ENCODE peak calls at places on chromosomes 12 and 14, in ten cellular contexts. J is pancreas, F is brain microvascular endothelial cell, R is lung, O is neural progenitor cell, D is HFF-Myc, P is fibroblast of villous mesenchyme, I is spleen, N is lower leg skin, K is uterus. B is an unnamed sample.

GRCh38 chr14:58836303-58836702 is 198.5 kb downstream of the DACT1 start:
- DNase-seq in P (no peak), F (no peak), R (no peak), J (no peak), K (no peak), I (no peak), D (no peak), O (no peak), N (no peak), B (no peak)

GRCh38 chr14:35247777-35248475 is 44.3 kb upstream of the PSMA6 start:
- DNase-seq in P (peak), N (no peak), K (no peak), I (no peak), R (no peak), D (no peak), F (no peak), J (no peak), O (no peak), B (no peak)

GRCh38 chr14:34181308-34181707 is 230.4 kb upstream of the EGLN3 start:
- DNase-seq in F (no peak), N (no peak), P (no peak), K (no peak), J (no peak), D (no peak), O (peak), R (no peak), I (no peak), B (no peak)

GRCh38 chr14:44873536-44873935 is 88.2 kb downstream of the KLHL28 start:
- DNase-seq in N (no peak), D (no peak), K (no peak), P (no peak), J (no peak), I (no peak), O (peak), F (no peak), R (no peak), B (no peak)

GRCh38 chr12:111451649-111452129 is 46.0 kb downstream of the SH2B3 start:
- DNase-seq in J (no peak), N (no peak), F (no peak), R (peak), K (no peak), I (no peak), P (peak), O (peak), D (no peak), B (peak)

GRCh38 chr14:101116065-101116464 is 212.5 kb upstream of the RTL1 start:
- DNase-seq in J (no peak), K (no peak), O (no peak), F (no peak), P (no peak), D (no peak), I (no peak), N (no peak), R (peak), B (no peak)

GRCh38 chr14:75435473-75435872 is 7.7 kb downstream of the JDP2 start:
- DNase-seq in F (no peak), J (no peak), D (no peak), K (no peak), R (no peak), I (no peak), O (no peak), N (no peak), P (no peak), B (no peak)

GRCh38 chr14:74142523-74142922 is 57.8 kb downstream of the LIN52 start:
- DNase-seq in D (peak), P (peak), I (no peak), O (no peak), K (no peak), F (no peak), J (no peak), N (no peak), R (no peak), B (no peak)

GRCh38 chr12:51884676-51885229 is 3.1 kb upstream of the ANKRD33 start:
- DNase-seq in J (no peak), K (no peak), N (no peak), R (no peak), O (no peak), F (no peak), I (no peak), D (no peak), P (peak), B (no peak)

GRCh38 chr14:29339491-29339890 is 572.9 kb downstream of the FOXG1 start:
- DNase-seq in J (no peak), N (no peak), O (no peak), K (no peak), P (no peak), D (no peak), F (no peak), I (no peak), R (no peak), B (no peak)

GRCh38 chr12:32032205-32032810 is 73.1 kb downstream of the RESF1 start:
- DNase-seq in D (peak), I (no peak), F (no peak), O (no peak), J (no peak), R (no peak), P (peak), K (no peak), N (no peak), B (peak)

DNA sequence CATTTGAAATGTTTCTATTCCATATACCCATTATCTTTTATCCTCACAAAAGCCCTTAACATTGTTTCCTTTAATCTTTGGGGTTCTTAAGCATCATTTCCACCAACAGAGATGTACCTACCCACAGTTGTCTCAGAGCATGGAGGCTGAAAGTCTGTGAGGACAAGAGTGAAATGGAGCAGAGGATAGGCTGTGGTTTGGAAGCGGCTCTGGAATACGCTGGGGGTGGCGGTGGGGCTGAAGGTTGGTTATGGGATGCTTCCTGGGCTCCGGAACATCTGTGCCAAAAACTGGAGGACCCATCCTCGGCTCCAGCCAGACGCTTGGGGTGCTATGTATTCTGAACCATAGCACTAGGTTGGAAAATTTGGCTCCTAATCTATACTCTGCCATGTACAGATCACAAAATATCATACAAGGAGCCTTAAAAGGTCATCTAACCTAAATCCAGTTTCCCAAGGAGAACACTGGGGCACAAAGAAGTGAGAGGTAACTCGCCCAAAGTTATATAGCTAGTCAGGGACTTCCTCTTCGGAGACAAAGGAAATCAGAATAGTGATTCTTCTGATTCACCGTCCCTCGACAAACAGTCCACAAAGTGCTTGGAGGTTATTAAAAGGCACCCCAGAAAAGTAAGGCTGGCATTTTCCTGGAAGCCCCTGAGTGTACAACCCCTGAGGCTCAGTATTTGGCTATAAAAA is 2.5 kb downstream of the PPP1R3E start:
- DNase-seq in D (no peak), K (no peak), P (peak), R (no peak), O (no peak), F (no peak), I (no peak), N (no peak), J (no peak), B (no peak)
- TF ChIP-seq CTCF in D (no peak), K (peak), P (no peak), R (no peak), O (no peak), F (no peak), I (no peak), N (no peak), J (no peak), B (no peak)

DNA sequence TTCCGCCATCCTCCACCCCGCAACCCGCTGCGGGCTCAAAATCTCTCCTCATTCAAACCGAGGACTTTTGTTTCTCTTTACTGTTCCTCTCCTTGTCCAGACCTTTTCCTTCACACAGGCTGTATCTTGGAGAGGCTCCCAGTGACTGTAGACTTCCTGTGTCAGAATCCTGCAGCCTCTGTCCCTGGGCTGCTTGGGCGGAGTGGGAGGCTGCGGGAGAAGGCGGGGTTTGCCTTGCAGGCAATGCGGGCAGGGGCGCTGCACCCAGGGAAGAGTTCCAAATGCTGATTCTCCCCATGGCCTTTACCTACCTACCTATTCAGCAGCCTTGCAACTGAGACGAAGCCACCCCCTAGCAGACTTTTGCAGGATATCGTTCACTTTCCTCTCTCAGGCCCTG is 79.1 kb upstream of the KCNA1 start:
- DNase-seq in F (no peak), J (no peak), P (no peak), D (no peak), O (no peak), R (no peak), K (no peak), I (no peak), N (no peak), B (no peak)
- H3K4me3 ChIP-seq in F (no peak), J (no peak), P (no peak), D (no peak), O (no peak), R (no peak), K (no peak), I (no peak), N (no peak), B (no peak)

GRCh38 chr12:23356927-23357708 is 592.4 kb downstream of the SOX5 start:
- DNase-seq in K (no peak), I (no peak), D (no peak), F (no peak), R (no peak), J (no peak), P (no peak), O (no peak), N (no peak), B (no peak)

GRCh38 chr12:23356440-23356839 is 593.0 kb downstream of the SOX5 start:
- DNase-seq in P (no peak), K (no peak), I (no peak), F (no peak), N (no peak), D (no peak), R (no peak), O (no peak), J (no peak), B (no peak)

GRCh38 chr12:23359975-23360638 is 589.4 kb downstream of the SOX5 start:
- DNase-seq in J (no peak), K (no peak), N (no peak), D (no peak), I (no peak), O (no peak), P (no peak), R (no peak), F (no peak), B (no peak)

DNA sequence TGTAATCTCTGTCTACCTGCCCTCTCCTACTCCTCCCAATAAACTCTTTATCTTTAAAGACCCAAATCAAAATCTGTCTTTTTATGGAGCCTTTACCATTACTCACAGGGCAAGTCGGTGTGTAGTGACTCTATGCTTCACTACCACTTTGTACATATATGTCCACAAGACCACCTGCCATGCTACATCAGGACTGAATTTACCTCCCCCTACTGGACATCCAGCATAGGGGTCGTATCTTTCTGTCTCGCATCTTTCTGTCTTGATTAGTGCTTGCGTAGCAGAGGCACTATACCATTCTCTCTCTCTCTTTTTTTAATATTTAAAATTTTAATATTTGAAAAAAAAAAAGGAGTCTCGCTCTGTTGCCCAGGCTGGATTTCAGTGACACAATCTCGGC is 587.5 kb downstream of the SOX5 start:
- DNase-seq in I (no peak), R (no peak), K (no peak), N (no peak), O (peak), J (no peak), F (no peak), D (no peak), P (no peak), B (no peak)
- TF ChIP-seq CTCF in I (no peak), R (no peak), K (no peak), N (no peak), O (peak), J (no peak), F (peak), D (no peak), P (no peak), B (no peak)

GRCh38 chr12:90355701-90356345 is 599.2 kb downstream of the CCER1 start:
- DNase-seq in D (no peak), F (no peak), O (no peak), N (no peak), R (no peak), K (no peak), I (no peak), P (no peak), J (no peak), B (no peak)
- H3K4me3 ChIP-seq in D (no peak), F (no peak), O (no peak), N (no peak), R (no peak), K (no peak), I (no peak), P (no peak), J (no peak), B (no peak)

DNA sequence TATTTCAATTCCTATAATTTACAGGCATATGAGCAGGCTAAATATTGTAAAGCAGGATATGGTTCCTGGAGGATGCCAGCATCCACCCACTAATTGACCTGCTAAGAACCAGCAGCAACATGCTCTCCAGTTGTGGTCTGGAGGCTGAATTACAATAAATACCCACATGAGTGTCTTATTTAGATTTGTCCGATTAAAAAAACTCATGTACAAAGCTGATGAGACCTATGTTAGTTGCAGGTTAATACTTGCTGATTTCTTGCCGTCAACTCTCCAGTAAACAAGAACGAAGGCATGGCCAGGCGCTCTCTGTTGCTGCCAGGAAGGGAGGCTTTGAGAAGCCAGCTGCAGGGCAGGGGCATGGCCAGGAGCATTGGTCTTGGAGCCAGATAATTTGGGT is 169.3 kb upstream of the PRICKLE1 start:
- DNase-seq in J (no peak), R (no peak), K (no peak), F (no peak), P (no peak), D (no peak), I (no peak), O (no peak), N (no peak), B (no peak)
- TF ChIP-seq CTCF in J (no peak), R (no peak), K (no peak), F (no peak), P (no peak), D (no peak), I (no peak), O (no peak), N (no peak), B (no peak)

GRCh38 chr12:119375170-119375569 is 40.6 kb downstream of the CCDC60 start:
- DNase-seq in N (no peak), R (no peak), K (no peak), O (no peak), D (no peak), P (no peak), F (no peak), J (no peak), I (no peak), B (no peak)
- H3K4me3 ChIP-seq in N (no peak), R (no peak), K (no peak), O (no peak), D (no peak), P (no peak), F (no peak), J (no peak), I (no peak), B (no peak)

DNA sequence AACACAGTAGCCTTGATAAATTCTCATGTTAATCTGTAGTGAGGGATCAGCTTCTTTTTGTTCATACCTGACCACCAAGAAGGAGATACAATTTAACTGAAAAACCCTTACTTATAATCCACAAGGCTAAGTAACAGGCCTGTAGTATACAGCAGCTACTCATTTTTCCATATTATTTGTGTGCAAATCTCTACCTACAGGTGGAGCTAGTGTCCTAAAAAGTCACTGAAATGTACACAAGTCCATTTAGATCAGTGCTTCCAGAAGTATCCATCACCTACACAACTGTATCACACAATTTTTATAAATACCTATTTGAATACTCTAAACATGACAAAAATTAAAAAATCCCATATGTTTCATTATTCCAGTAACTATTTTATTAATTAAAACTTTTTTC is 173.2 kb downstream of the SLC35F4 start:
- DNase-seq in N (no peak), P (peak), K (no peak), O (peak), I (no peak), D (peak), J (no peak), R (no peak), F (peak), B (peak)
- TF ChIP-seq CTCF in N (no peak), P (peak), K (no peak), O (peak), I (no peak), D (peak), J (peak), R (no peak), F (peak), B (peak)

GRCh38 chr12:108884116-108885012 is 4.5 kb downstream of the DAO start:
- DNase-seq in I (peak), R (peak), D (peak), J (peak), O (peak), N (peak), K (no peak), F (peak), P (peak), B (peak)

GRCh38 chr12:108888031-108888430 is 8.1 kb downstream of the DAO start:
- DNase-seq in K (no peak), R (no peak), O (no peak), D (no peak), P (no peak), N (no peak), I (peak), F (no peak), J (no peak), B (no peak)

GRCh38 chr12:108881953-108882352 is 2.1 kb downstream of the DAO start:
- DNase-seq in J (no peak), K (no peak), O (no peak), P (no peak), R (no peak), D (no peak), N (no peak), I (peak), F (no peak), B (no peak)

GRCh38 chr12:108890208-108890607 is 10.3 kb downstream of the DAO start:
- DNase-seq in N (no peak), R (no peak), P (peak), J (no peak), F (no peak), D (no peak), I (peak), O (peak), K (no peak), B (no peak)

GRCh38 chr12:108886873-108887629 is 7.2 kb downstream of the DAO start:
- DNase-seq in K (no peak), D (no peak), R (no peak), O (no peak), P (no peak), F (no peak), I (peak), J (no peak), N (no peak), B (no peak)
- H3K4me3 ChIP-seq in K (no peak), D (no peak), R (no peak), O (no peak), P (no peak), F (no peak), I (no peak), J (no peak), N (no peak), B (no peak)

GRCh38 chr14:63510538-63510937 is 32.6 kb downstream of the PPP2R5E start:
- DNase-seq in N (no peak), I (no peak), F (no peak), D (no peak), P (peak), K (no peak), O (no peak), R (no peak), J (no peak), B (no peak)

GRCh38 chr14:63512861-63513260 is 30.3 kb downstream of the PPP2R5E start:
- DNase-seq in K (no peak), R (no peak), I (no peak), N (no peak), F (no peak), J (no peak), P (no peak), O (no peak), D (no peak), B (no peak)

GRCh38 chr14:63513756-63514155 is 29.4 kb downstream of the PPP2R5E start:
- DNase-seq in R (no peak), K (no peak), F (no peak), O (no peak), D (no peak), I (no peak), P (no peak), J (no peak), N (no peak), B (no peak)

GRCh38 chr14:63517354-63517753 is 25.8 kb downstream of the PPP2R5E start:
- DNase-seq in J (no peak), K (no peak), R (no peak), D (no peak), P (peak), N (no peak), O (no peak), I (no peak), F (no peak), B (no peak)

DNA sequence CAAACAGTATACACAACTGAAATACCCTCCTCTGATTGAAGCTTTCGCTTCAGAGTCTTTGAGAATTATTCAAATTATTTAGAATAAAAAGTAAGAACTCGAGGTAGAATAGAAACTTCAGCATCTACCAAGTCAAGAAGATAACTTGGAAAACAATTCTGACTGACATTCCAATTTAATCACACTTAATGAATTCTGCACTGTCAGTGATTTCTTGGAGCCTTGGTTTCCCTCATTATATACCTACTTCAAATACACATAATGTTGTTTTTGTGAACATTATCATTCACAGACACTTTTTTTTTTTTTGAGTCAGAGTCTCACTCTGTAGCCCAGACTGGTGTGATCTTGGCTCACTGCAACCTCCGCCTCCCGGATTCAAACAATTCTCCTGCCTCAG is 27.9 kb downstream of the PPP2R5E start:
- DNase-seq in R (no peak), J (no peak), D (no peak), N (no peak), O (no peak), K (no peak), I (no peak), F (no peak), P (no peak), B (no peak)
- TF ChIP-seq CTCF in R (no peak), J (no peak), D (no peak), N (no peak), O (no peak), K (no peak), I (no peak), F (no peak), P (no peak), B (no peak)